ENCODE peak calls at places on chromosomes 13 and 19, in five cellular contexts. R, C, J, D and Y are unnamed samples.

GRCh38 chr13:47250141-47250540 is 353.3 kb upstream of the HTR2A start:
- DNase-seq in R (no peak), C (no peak), J (no peak), D (no peak), Y (no peak)

GRCh38 chr19:38917921-38918491 is 6.0 kb upstream of the CCER2 start:
- DNase-seq in R (no peak), C (no peak), J (no peak), D (peak), Y (no peak)

GRCh38 chr13:98797456-98797855 is 45.0 kb upstream of the SLC15A1 start:
- DNase-seq in R (no peak), C (no peak), J (no peak), D (no peak), Y (no peak)

GRCh38 chr19:55372316-55373081 is 2.2 kb upstream of the IL11 start:
- DNase-seq in R (no peak), C (no peak), J (no peak), D (peak), Y (no peak)

GRCh38 chr13:34779171-34779570 is 162.9 kb upstream of the NBEA start:
- DNase-seq in R (no peak), C (no peak), J (no peak), D (no peak), Y (no peak)

GRCh38 chr13:66689628-66690027 is 540.5 kb downstream of the PCDH9 start:
- DNase-seq in R (no peak), C (no peak), J (no peak), D (no peak), Y (no peak)

GRCh38 chr19:33411621-33412180 is 38.2 kb downstream of the CEBPG start:
- DNase-seq in R (no peak), C (no peak), J (no peak), D (no peak), Y (no peak)

GRCh38 chr19:29483944-29484581 is 41.7 kb upstream of the VSTM2B start:
- DNase-seq in R (peak), C (no peak), J (no peak), D (no peak), Y (no peak)

GRCh38 chr19:47013041-47013517 is 6.6 kb upstream of the NPAS1 start:
- DNase-seq in R (peak), C (no peak), J (peak), D (peak), Y (peak)

GRCh38 chr19:2636897-2637683 is 65.4 kb downstream of the GNG7 start:
- DNase-seq in R (peak), C (no peak), J (peak), D (peak), Y (no peak)

GRCh38 chr13:22095794-22096193 is 424.9 kb downstream of the FGF9 start:
- DNase-seq in R (no peak), C (no peak), J (no peak), D (no peak), Y (no peak)

GRCh38 chr19:36916991-36917390 is 859 bp downstream of the ZNF568 start:
- DNase-seq in R (no peak), C (no peak), J (no peak), D (no peak), Y (no peak)

GRCh38 chr19:39499082-39499642 is 415 bp downstream of the DLL3 start:
- DNase-seq in R (peak), C (no peak), J (no peak), D (no peak), Y (no peak)

GRCh38 chr19:2500861-2501260 is 24.9 kb downstream of the GADD45B start:
- DNase-seq in R (no peak), C (no peak), J (no peak), D (no peak), Y (no peak)

GRCh38 chr13:99404005-99404755 is 97.0 kb upstream of the GPR183 start:
- DNase-seq in R (no peak), C (no peak), J (no peak), D (peak), Y (no peak)

GRCh38 chr19:5358173-5358800 is 17.7 kb upstream of the PTPRS start:
- DNase-seq in R (no peak), C (no peak), J (peak), D (peak), Y (peak)

GRCh38 chr13:36345438-36346221 is 564 bp downstream of the SPART start:
- DNase-seq in R (peak), C (no peak), J (peak), D (peak), Y (no peak)

GRCh38 chr19:53580871-53581835 is 43.2 kb downstream of the ZNF331 start:
- DNase-seq in R (peak), C (no peak), J (no peak), D (no peak), Y (no peak)

GRCh38 chr19:50178859-50179537 is 15.9 kb upstream of the IZUMO2 start:
- DNase-seq in R (no peak), C (peak), J (no peak), D (no peak), Y (no peak)

GRCh38 chr19:50174100-50174793 is 11.2 kb upstream of the IZUMO2 start:
- DNase-seq in R (no peak), C (no peak), J (no peak), D (no peak), Y (no peak)

GRCh38 chr19:50181121-50181520 is 18.0 kb upstream of the IZUMO2 start:
- DNase-seq in R (no peak), C (no peak), J (no peak), D (no peak), Y (no peak)

GRCh38 chr19:50175924-50176323 is 12.8 kb upstream of the IZUMO2 start:
- DNase-seq in R (no peak), C (no peak), J (no peak), D (no peak), Y (no peak)

GRCh38 chr19:50178320-50178719 is 15.2 kb upstream of the IZUMO2 start:
- DNase-seq in R (no peak), C (no peak), J (no peak), D (no peak), Y (no peak)
- TF ChIP-seq SP1 in R (no peak), C (peak), J (no peak), D (no peak), Y (no peak)

DNA sequence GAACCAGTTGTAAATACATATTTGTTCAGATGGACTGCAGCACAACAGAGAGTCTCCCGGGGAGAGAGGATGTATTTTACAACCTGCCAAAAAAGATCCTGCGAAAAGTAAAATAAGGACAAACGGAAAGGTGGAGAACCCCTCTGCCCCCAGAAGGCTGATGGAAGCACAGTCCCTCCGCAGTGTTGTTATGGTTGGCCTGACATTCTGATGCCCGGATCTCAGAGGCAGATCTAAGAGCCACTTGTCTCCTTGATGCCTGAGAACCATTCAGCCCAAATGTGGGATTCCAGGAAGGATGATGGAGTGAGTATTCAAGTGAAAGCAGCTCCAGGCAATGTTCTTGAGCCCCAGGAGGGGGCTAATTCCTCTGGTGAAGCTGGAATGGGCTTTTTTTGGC is 458.7 kb downstream of the ZNF536 start:
- DNase-seq in R (no peak), C (no peak), J (no peak), D (no peak), Y (no peak)
- H3K9ac ChIP-seq in R (no peak), C (no peak), J (no peak), D (no peak), Y (no peak)

DNA sequence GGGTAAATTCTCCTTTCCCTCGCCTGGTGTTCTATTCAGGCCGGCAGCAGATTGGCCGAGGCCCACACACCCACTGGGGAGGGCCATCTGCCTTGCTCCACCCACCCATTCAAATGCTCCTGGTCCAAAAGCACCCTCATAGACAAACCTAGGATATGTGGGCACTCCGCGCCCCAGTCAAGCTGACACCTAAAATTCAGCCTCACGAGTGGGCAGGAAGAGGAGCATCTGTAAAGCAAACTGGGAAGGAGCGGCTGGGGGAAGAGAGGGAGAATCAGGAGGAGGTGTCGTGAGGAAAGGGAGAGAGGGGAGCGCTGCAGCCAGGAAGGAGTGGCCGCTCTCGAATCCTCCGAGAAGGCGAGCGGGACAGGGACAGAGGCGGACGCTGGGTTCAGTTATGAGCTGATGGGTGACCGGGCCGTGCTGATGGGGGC is 136.9 kb downstream of the USP12 start:
- DNase-seq in R (peak), C (no peak), J (peak), D (no peak), Y (no peak)
- TF ChIP-seq CEBPB in R (no peak), C (no peak), J (no peak), D (no peak), Y (no peak)

DNA sequence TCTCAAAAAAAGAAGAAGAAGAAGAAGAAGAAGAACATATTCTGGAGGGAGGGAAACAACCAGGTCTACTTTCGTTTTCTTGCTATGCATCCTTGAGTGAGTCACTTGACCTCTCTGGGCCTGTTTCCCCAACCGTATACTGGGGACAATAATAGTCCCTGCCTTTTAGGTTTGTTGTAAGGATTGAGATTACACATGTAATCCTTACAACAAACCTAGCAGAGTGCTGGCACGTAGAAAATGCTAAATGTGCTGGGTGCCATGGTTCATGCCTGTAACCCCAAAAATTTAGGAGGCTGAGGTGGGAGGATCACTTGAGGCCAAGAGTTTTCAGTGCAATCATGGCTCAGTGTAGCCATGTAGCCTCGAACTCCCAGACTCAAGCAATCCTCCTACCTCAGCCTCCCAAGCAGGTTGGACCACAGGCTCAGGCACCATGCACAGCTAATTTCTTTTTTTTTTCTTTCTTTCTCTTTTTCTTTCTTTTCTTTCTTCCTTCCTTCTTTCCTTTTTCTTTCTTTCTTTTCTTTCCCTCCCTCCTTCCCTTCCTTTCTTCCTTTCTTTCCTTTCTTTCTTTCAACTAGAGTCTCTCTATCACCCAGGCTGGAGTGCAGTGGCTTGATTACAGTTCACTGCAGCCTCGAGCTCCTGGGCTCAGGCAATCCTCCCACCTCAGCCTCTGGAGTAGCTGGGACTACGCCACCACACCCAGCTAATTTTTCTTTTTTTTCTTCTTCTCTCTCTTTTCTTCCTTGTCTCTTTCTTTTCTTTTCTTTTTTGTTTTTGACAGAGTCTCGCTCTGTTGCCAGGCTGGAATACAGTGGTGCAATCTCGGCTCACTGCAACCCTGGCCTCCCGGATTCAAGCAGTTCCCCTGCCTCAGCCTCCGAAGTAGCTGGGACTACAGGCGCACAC is 7.0 kb downstream of the IER2 start:
- DNase-seq in R (no peak), C (no peak), J (no peak), D (no peak), Y (no peak)
- TF ChIP-seq SP1 in R (no peak), C (no peak), J (no peak), D (no peak), Y (no peak)

GRCh38 chr19:7618771-7619510 is 10.4 kb downstream of the XAB2 start:
- DNase-seq in R (no peak), C (no peak), J (no peak), D (no peak), Y (no peak)

GRCh38 chr19:7622933-7623685 is 6.2 kb downstream of the XAB2 start:
- DNase-seq in R (peak), C (no peak), J (peak), D (no peak), Y (no peak)

GRCh38 chr19:7618366-7618765 is 11.0 kb downstream of the XAB2 start:
- DNase-seq in R (no peak), C (no peak), J (no peak), D (peak), Y (no peak)

GRCh38 chr19:7619671-7620441 is 9.5 kb downstream of the XAB2 start:
- DNase-seq in R (no peak), C (no peak), J (no peak), D (no peak), Y (no peak)

GRCh38 chr19:7620442-7621412 is 8.6 kb downstream of the XAB2 start:
- DNase-seq in R (no peak), C (no peak), J (no peak), D (no peak), Y (no peak)
- H3K9ac ChIP-seq in R (no peak), C (no peak), J (no peak), D (no peak), Y (no peak)

GRCh38 chr13:28566283-28566682 is 71.4 kb upstream of the FLT1 start:
- DNase-seq in R (no peak), C (no peak), J (no peak), D (no peak), Y (no peak)

GRCh38 chr13:28566891-28567290 is 72.0 kb upstream of the FLT1 start:
- DNase-seq in R (no peak), C (no peak), J (no peak), D (no peak), Y (no peak)

GRCh38 chr13:28564030-28564429 is 69.1 kb upstream of the FLT1 start:
- DNase-seq in R (no peak), C (no peak), J (no peak), D (no peak), Y (no peak)

GRCh38 chr13:28560612-28561011 is 65.7 kb upstream of the FLT1 start:
- DNase-seq in R (no peak), C (no peak), J (no peak), D (no peak), Y (no peak)

DNA sequence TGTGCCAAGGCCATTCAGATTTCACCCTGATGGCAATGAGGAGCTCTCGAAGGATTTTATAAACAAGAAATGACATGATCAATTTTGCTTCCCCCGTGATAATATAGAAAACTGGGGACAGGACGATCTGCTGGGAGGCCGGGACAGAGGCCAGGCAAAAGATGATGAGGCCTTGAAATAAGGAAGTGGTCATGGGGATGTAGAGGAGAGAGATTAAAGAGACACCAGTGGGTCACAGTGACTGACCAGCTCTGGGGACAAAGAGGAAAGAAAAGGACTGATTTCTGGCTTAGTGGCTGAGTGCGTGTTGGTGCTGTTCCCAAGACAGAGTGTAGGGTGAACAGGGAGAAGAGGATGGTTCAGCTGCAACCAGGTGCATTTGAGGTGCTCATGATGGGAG is 68.7 kb upstream of the FLT1 start:
- DNase-seq in R (no peak), C (no peak), J (no peak), D (no peak), Y (no peak)
- TF ChIP-seq CEBPB in R (no peak), C (no peak), J (no peak), D (no peak), Y (no peak)

GRCh38 chr19:8319807-8320520 is 1.2 kb downstream of the NDUFA7 start:
- DNase-seq in R (no peak), C (no peak), J (no peak), D (peak), Y (no peak)
- TF ChIP-seq SP1 in R (no peak), C (no peak), J (no peak), D (no peak), Y (no peak)